ENCODE peak calls at places on chromosome 16, in ten cellular contexts. P is uterus; V is aorta; Y is H9; Q is CD8-positive, alpha-beta T cell; Z is body of pancreas; S is CD8-positive, alpha-beta memory T cell; G is effector memory CD4-positive, alpha-beta T cell; H is GM12878; W is ovary. C is an unnamed sample. For H3K4me1, the result is how much of the 10 kb centered on the place peaks cover.

GRCh38 chr16:8026450-8026849 is 563.9 kb downstream of the TMEM114 start:
- DNase-seq in Z (no peak), G (no peak), P (no peak), V (no peak), W (no peak), H (no peak), Q (no peak), S (no peak), Y (peak), C (no peak)

GRCh38 chr16:56606071-56606687 is 2.2 kb upstream of the MT2A start:
- DNase-seq in Q (no peak), Z (peak), V (peak), H (no peak), S (no peak), P (peak), Y (no peak), G (no peak), W (peak), C (no peak)

GRCh38 chr16:18983565-18984424 is at the start of gene TMC7:
- DNase-seq in Z (peak), P (peak), S (no peak), Q (no peak), Y (peak), W (peak), G (no peak), V (peak), H (no peak), C (peak)

GRCh38 chr16:20704281-20704680 is 6.8 kb upstream of the ACSM1 start:
- DNase-seq in G (no peak), P (no peak), Q (no peak), Y (no peak), Z (no peak), W (no peak), S (no peak), V (no peak), H (no peak), C (no peak)

GRCh38 chr16:72677662-72678447 is 370.1 kb downstream of the ZFHX3 start:
- DNase-seq in Z (no peak), Y (no peak), Q (no peak), P (no peak), G (no peak), W (no peak), V (no peak), H (no peak), S (no peak), C (no peak)

GRCh38 chr16:71885261-71885650 is 1.3 kb upstream of the ZNF821 start:
- DNase-seq in H (no peak), S (no peak), Y (no peak), G (no peak), P (no peak), V (no peak), Q (no peak), Z (no peak), W (no peak), C (no peak)

GRCh38 chr16:84462296-84463210 is 41.9 kb downstream of the MEAK7 start:
- DNase-seq in Z (no peak), G (no peak), Y (peak), V (peak), S (no peak), H (no peak), P (peak), Q (no peak), W (no peak), C (no peak)

GRCh38 chr16:30473231-30474061 is 904 bp downstream of the ITGAL start:
- DNase-seq in H (no peak), P (no peak), Z (no peak), S (peak), G (peak), W (no peak), V (no peak), Q (peak), Y (no peak), C (no peak)

GRCh38 chr16:10694830-10695229 is at the start of gene TEKT5:
- DNase-seq in Y (no peak), S (no peak), W (no peak), Z (no peak), Q (no peak), H (no peak), G (no peak), P (no peak), V (peak), C (no peak)

GRCh38 chr16:2388875-2389433 is 40.3 kb upstream of the CCNF start:
- DNase-seq in Z (peak), Y (no peak), Q (no peak), S (no peak), G (no peak), W (no peak), V (no peak), H (no peak), P (no peak), C (no peak)

GRCh38 chr16:23286131-23286532 is 16.0 kb upstream of the SCNN1B start:
- DNase-seq in Z (no peak), P (no peak), V (no peak), G (no peak), S (no peak), Y (no peak), W (no peak), H (no peak), Q (no peak), C (no peak)

GRCh38 chr16:83588070-83588469 is 219.7 kb upstream of the HSBP1 start:
- DNase-seq in Z (no peak), P (no peak), Y (no peak), W (no peak), H (no peak), S (no peak), Q (no peak), V (no peak), G (no peak), C (no peak)

GRCh38 chr16:30449116-30449435 is 3.4 kb upstream of the SEPHS2 start:
- DNase-seq in Y (no peak), Z (no peak), G (no peak), H (no peak), S (no peak), P (no peak), W (no peak), Q (no peak), V (no peak), C (no peak)

GRCh38 chr16:55543470-55543869 is 23.0 kb upstream of the CAPNS2 start:
- DNase-seq in Y (no peak), W (no peak), Q (no peak), H (no peak), G (no peak), V (no peak), P (no peak), Z (no peak), S (no peak), C (no peak)

GRCh38 chr16:4410335-4411075 is 5.9 kb downstream of the CORO7 start:
- DNase-seq in H (no peak), S (no peak), P (no peak), Y (no peak), Q (no peak), G (no peak), V (no peak), Z (peak), W (peak), C (no peak)

GRCh38 chr16:22318690-22319358 is 21.6 kb downstream of the POLR3E start:
- DNase-seq in H (no peak), V (peak), S (peak), W (no peak), Z (no peak), Y (peak), G (peak), P (no peak), Q (peak), C (no peak)

GRCh38 chr16:3924763-3925162 is 44.2 kb upstream of the CREBBP start:
- DNase-seq in S (no peak), Z (no peak), P (no peak), G (no peak), W (no peak), Q (no peak), H (no peak), Y (no peak), V (no peak), C (no peak)

GRCh38 chr16:11658896-11659708 is 9.2 kb upstream of the SNN start:
- DNase-seq in Z (no peak), S (no peak), G (no peak), V (no peak), Y (peak), H (no peak), Q (no peak), P (no peak), W (no peak), C (no peak)

GRCh38 chr16:30567160-30567990 is 4.1 kb downstream of the ZNF688 start:
- DNase-seq in W (no peak), S (peak), Q (peak), P (no peak), Y (no peak), V (no peak), Z (no peak), H (no peak), G (peak), C (no peak)

GRCh38 chr16:69567031-69567680 is 1.4 kb downstream of the NFAT5 start:
- DNase-seq in H (no peak), Z (peak), W (no peak), Q (no peak), G (no peak), P (no peak), V (no peak), Y (peak), S (no peak), C (no peak)

GRCh38 chr16:49183911-49184310 is 97.7 kb downstream of the CBLN1 start:
- DNase-seq in Q (no peak), H (no peak), S (no peak), P (no peak), W (no peak), Y (peak), G (no peak), Z (no peak), V (no peak), C (no peak)

GRCh38 chr16:17273142-17273561 is 197.6 kb downstream of the XYLT1 start:
- DNase-seq in S (no peak), Q (no peak), H (no peak), V (no peak), P (no peak), Y (no peak), G (no peak), W (no peak), Z (peak), C (no peak)
- H3K4me1 ChIP-seq in S (under half), Q (under half), H (under half), V (under half), P (under half), Y (under half), G (under half), W (under half), Z (half or more), C (under half)

GRCh38 chr16:54121084-54121483 is 165.5 kb downstream of the IRX3 start:
- DNase-seq in V (no peak), Y (no peak), S (no peak), H (no peak), P (no peak), G (no peak), W (no peak), Z (no peak), Q (no peak), C (no peak)

GRCh38 chr16:54115558-54115957 is 171.0 kb downstream of the IRX3 start:
- DNase-seq in W (no peak), Y (no peak), H (no peak), G (no peak), V (no peak), P (no peak), S (no peak), Q (no peak), Z (no peak), C (no peak)

GRCh38 chr16:54116126-54116525 is 170.5 kb downstream of the IRX3 start:
- DNase-seq in V (no peak), G (no peak), Q (no peak), S (no peak), Z (no peak), W (no peak), P (no peak), Y (no peak), H (no peak), C (no peak)

GRCh38 chr16:54121539-54122295 is 164.9 kb downstream of the IRX3 start:
- DNase-seq in S (no peak), Q (no peak), H (no peak), P (no peak), G (no peak), W (no peak), Y (no peak), V (no peak), Z (no peak), C (no peak)

DNA sequence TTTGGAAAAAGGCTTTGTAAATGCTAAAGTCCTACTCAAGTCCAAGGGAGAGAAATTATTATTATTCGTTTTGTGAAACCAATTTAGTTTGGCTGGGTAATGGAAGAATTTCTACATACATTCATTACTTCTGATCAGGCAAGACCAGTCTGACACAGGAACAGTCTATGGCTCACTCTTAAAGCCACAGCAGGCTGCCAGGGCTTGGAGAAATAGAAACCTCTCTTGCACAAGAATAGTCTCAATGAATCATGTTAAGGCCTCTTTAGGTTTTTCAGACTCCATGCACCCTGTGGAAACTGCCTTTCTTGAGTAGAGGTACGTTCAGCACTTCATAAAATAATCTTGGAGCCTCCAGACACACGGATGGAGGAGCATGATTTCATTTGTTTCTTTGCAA is 167.7 kb downstream of the IRX3 start:
- DNase-seq in G (no peak), Y (no peak), S (no peak), Q (no peak), P (no peak), H (no peak), W (no peak), Z (no peak), V (no peak), C (no peak)
- H3K4me1 ChIP-seq in G (under half), Y (under half), S (under half), Q (under half), P (under half), H (under half), W (under half), Z (under half), V (under half), C (under half)

DNA sequence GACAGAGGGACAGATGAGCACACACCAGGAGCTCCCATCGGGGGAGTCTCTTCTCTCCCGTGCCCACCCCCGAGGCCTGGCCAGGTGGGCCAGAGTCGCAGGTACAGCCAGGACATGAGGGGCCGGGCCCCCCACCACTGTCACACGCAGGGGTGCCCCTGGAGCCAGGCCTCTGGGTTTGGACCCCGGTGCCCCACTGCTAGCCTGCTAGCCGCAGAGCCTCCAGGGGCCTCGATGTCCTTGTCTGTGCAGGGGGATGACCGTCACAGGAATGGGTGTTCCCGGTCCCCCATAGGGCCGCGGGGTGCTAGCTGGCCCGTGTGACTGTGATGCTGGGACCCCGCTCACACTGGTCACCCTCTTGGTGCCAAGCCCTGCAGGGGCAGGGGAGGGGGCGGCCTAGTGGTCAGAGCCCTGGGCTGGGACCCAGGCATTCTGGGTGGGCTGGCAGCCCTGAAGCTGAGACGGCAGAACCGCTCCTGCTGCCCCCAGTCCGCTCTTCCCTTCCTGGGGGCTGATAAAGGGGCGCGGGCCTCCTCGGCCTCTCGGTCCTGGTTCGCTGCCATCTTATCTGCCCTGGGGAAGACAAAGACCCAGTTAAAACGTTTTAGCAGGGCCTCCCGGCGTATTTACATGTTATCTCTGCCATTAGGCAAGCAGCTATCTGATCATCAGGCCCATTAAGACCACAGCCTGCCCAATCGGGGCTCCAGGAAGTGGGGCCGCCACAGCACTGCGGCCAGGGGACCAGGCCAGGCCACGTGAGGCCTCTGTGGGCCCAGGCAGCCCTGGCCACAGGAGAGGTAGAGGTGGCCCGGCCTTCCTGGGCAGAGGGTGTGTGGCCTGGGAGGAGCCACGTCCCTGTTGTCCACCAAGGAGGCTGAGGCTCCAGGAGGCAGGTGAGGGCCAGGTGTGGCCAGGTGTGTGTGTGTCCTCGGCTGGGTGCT is 57.2 kb upstream of the ZC3H18 start:
- DNase-seq in G (no peak), P (no peak), H (no peak), Y (no peak), Q (no peak), W (no peak), Z (no peak), V (no peak), S (no peak), C (no peak)
- H3K4me1 ChIP-seq in G (under half), P (under half), H (under half), Y (under half), Q (under half), W (under half), Z (under half), V (under half), S (under half), C (under half)

GRCh38 chr16:27428035-27428785 is 26.2 kb downstream of the IL21R start:
- DNase-seq in Q (peak), Y (peak), P (no peak), W (peak), H (no peak), Z (no peak), G (no peak), S (no peak), V (peak), C (peak)

GRCh38 chr16:27429330-27429871 is 27.4 kb downstream of the IL21R start:
- DNase-seq in Q (no peak), H (no peak), Z (no peak), Y (no peak), P (no peak), W (peak), S (no peak), V (no peak), G (no peak), C (no peak)

GRCh38 chr16:27426423-27427408 is 24.7 kb downstream of the IL21R start:
- DNase-seq in Q (peak), H (peak), Y (peak), G (peak), V (peak), P (no peak), Z (no peak), W (peak), S (peak), C (peak)

GRCh38 chr16:27425961-27426360 is 24.0 kb downstream of the IL21R start:
- DNase-seq in W (no peak), S (no peak), Q (no peak), P (no peak), G (no peak), V (no peak), Z (no peak), H (no peak), Y (no peak), C (no peak)

GRCh38 chr16:27427538-27427937 is 25.6 kb downstream of the IL21R start:
- DNase-seq in H (no peak), S (no peak), Z (no peak), G (no peak), W (no peak), P (no peak), Y (no peak), V (peak), Q (peak), C (peak)
- H3K4me1 ChIP-seq in H (half or more), S (under half), Z (under half), G (under half), W (under half), P (under half), Y (under half), V (under half), Q (under half), C (under half)

GRCh38 chr16:67448580-67448979 is 17.7 kb downstream of the HSD11B2 start:
- DNase-seq in Y (no peak), H (no peak), V (no peak), G (no peak), Q (no peak), W (no peak), Z (no peak), S (no peak), P (no peak), C (no peak)

GRCh38 chr16:67446968-67447507 is 16.1 kb downstream of the HSD11B2 start:
- DNase-seq in V (no peak), Z (no peak), G (no peak), P (no peak), H (no peak), S (no peak), Y (no peak), Q (no peak), W (no peak), C (no peak)

GRCh38 chr16:67445913-67446907 is 15.3 kb downstream of the HSD11B2 start:
- DNase-seq in Y (no peak), W (peak), H (no peak), S (no peak), V (no peak), P (peak), G (no peak), Q (no peak), Z (peak), C (no peak)

GRCh38 chr16:67449328-67449727 is 18.4 kb downstream of the HSD11B2 start:
- DNase-seq in Q (no peak), V (no peak), P (no peak), S (no peak), G (no peak), Y (no peak), W (peak), Z (no peak), H (no peak), C (peak)

GRCh38 chr16:67447508-67448076 is 16.7 kb downstream of the HSD11B2 start:
- DNase-seq in Z (peak), G (peak), S (peak), V (no peak), Q (peak), P (peak), W (peak), Y (peak), H (peak), C (peak)
- H3K4me1 ChIP-seq in Z (half or more), G (under half), S (under half), V (under half), Q (under half), P (half or more), W (half or more), Y (under half), H (under half), C (under half)

DNA sequence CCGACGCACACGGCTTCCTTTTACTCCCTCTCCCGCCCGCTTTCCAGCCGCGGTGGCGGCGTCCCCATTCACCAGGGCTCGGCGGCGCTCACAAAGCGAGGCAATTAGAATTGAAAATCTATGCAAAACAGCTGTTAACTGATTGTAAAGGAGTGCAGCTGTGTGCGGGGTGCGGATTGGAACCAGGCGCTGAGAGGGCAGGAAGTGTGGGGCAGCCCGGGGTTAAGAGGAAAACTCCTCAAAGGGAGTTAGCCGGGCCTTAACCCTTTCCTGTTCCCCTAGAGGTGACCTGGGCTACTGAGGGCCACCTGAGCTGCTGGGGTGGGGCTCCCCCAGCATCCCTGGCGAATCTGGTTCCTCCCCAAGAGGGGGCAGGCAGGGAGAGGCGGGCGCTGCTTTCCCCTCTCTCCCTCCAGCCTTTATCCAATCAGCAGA is 5.8 kb upstream of the GSE1 start:
- DNase-seq in S (no peak), H (no peak), V (no peak), P (no peak), Z (no peak), G (no peak), Q (no peak), Y (peak), W (no peak), C (no peak)
- H3K4me1 ChIP-seq in S (under half), H (under half), V (under half), P (under half), Z (half or more), G (under half), Q (under half), Y (under half), W (under half), C (under half)

DNA sequence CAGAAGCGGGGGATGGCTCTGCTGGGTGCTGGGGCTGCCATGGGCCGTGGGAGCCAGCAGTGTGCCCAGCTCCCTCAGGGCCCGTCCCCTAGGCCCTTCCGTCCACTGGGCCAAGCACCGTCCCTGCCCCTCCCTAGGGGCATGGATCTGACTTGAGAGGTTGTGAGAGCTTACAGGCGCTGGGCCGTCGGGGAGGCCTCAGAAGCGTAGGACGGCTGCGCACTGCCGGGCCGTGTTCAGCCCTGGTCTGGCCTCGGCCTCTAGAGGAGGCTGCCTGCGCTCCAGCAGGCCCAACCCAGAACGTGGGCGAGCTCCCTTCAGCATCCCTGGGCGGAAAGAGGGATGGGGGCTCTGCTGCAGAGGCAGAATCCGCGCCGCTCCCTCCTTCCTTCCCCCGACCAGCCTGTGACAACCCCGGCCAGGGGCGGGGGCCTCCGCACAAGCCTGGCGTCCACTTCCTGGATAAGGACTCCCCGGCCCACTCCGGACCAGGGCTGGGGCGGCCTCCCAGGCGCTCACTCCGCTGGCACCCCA is 685 bp upstream of the MPG start:
- DNase-seq in W (peak), S (peak), G (no peak), V (peak), H (no peak), P (peak), Z (peak), Q (peak), Y (peak), C (peak)
- H3K4me1 ChIP-seq in W (under half), S (under half), G (under half), V (under half), H (under half), P (under half), Z (under half), Q (under half), Y (under half), C (under half)

GRCh38 chr16:81556715-81557284 is 112.2 kb downstream of the CMIP start:
- DNase-seq in Z (no peak), Y (no peak), P (no peak), H (no peak), V (peak), S (no peak), W (no peak), Q (no peak), G (no peak), C (no peak)
- H3K4me1 ChIP-seq in Z (under half), Y (under half), P (under half), H (under half), V (under half), S (under half), W (under half), Q (under half), G (under half), C (under half)